ENCODE peak calls at places on chromosomes 1 and 21, in seven cellular contexts. N is dorsolateral prefrontal cortex, H is body of pancreas, O is suprapubic skin, U is fibroblast of the aortic adventitia, I is AG10803, V is nephron progenitor cell. R is an unnamed sample.

GRCh38 chr21:44977616-44978340 is 37.9 kb downstream of the SLX9 start:
- DNase-seq in N (no peak), H (no peak), O (no peak), U (no peak), I (no peak), V (no peak), R (no peak)

GRCh38 chr1:117658676-117659075 is 52.8 kb downstream of the TENT5C start:
- DNase-seq in N (no peak), H (no peak), O (no peak), U (no peak), I (no peak), V (no peak), R (no peak)

GRCh38 chr1:221074325-221074724 is 195.1 kb downstream of the HLX start:
- DNase-seq in N (no peak), H (no peak), O (no peak), U (no peak), I (peak), V (no peak), R (no peak)

GRCh38 chr1:31154000-31154631 is 85.6 kb downstream of the NKAIN1 start:
- DNase-seq in N (no peak), H (no peak), O (no peak), U (peak), I (no peak), V (no peak), R (no peak)

GRCh38 chr1:75791022-75791421 is 5.0 kb downstream of the RABGGTB start:
- DNase-seq in N (no peak), H (no peak), O (no peak), U (peak), I (no peak), V (no peak), R (no peak)

GRCh38 chr1:240801445-240801844 is 189.5 kb upstream of the GREM2 start:
- DNase-seq in N (no peak), H (peak), O (no peak), U (peak), I (peak), V (no peak), R (no peak)

GRCh38 chr21:46151989-46152938 is 3.1 kb downstream of the FTCD start:
- DNase-seq in N (no peak), H (peak), O (peak), U (no peak), I (no peak), V (no peak), R (no peak)

GRCh38 chr1:102434421-102434820 is 437.7 kb upstream of the OLFM3 start:
- DNase-seq in N (no peak), H (no peak), O (no peak), U (no peak), I (no peak), V (peak), R (peak)

GRCh38 chr1:27307851-27308598 is 13.9 kb upstream of the TMEM222 start:
- DNase-seq in N (no peak), H (no peak), O (no peak), U (no peak), I (no peak), V (no peak), R (no peak)

GRCh38 chr1:194295690-194296089 is 1109.3 kb upstream of the B3GALT2 start:
- DNase-seq in N (no peak), H (no peak), O (no peak), U (no peak), I (no peak), V (peak), R (peak)

GRCh38 chr1:20555025-20555757 is 2.8 kb downstream of the FAM43B start:
- DNase-seq in N (peak), H (no peak), O (no peak), U (peak), I (no peak), V (no peak), R (no peak)

GRCh38 chr21:39854572-39854971 is 12.7 kb upstream of the PCP4 start:
- DNase-seq in N (no peak), H (no peak), O (no peak), U (no peak), I (no peak), V (no peak), R (no peak)

GRCh38 chr21:15241997-15242767 is 177.4 kb upstream of the NRIP1 start:
- DNase-seq in N (no peak), H (no peak), O (no peak), U (no peak), I (no peak), V (no peak), R (no peak)

GRCh38 chr1:63322944-63323865 is 838 bp downstream of the FOXD3 start:
- DNase-seq in N (no peak), H (peak), O (peak), U (no peak), I (peak), V (peak), R (peak)

GRCh38 chr1:163361123-163361934 is 39.6 kb downstream of the NUF2 start:
- DNase-seq in N (no peak), H (no peak), O (no peak), U (peak), I (no peak), V (peak), R (no peak)

DNA sequence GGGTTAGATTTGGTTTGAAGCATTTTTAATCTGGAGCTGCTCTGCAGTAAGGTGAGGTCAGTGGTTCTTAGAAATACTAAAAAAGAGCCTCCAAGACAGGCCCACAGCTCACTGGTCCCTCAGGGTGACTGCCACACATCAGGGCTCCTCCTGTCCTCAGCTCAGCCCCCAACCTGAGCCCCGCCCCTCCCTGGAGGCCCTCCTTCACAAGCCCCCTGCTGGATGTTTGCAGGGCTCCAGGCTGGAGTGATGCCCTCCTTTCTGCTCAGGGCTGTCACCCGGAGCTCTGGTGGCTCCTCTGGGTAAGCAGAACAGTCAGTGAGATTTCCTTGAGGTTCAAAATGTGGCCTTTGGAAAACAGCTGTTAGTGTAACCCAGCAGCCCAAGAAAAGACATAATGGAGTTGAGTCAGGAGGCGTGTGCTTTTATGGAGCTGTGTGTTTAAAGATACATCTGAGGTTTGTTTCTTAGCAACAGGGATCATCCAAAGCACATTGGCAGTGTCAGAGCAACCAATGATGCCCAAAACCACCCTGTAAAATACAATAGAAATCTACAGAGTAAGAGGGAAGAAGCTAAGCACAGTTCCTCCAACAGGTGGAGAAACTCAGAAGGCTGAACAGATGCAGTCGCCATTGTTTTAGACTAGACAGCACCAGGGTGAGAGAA is 21.4 kb downstream of the STUM start:
- DNase-seq in N (no peak), H (no peak), O (peak), U (no peak), I (no peak), V (peak), R (peak)
- TF ChIP-seq CTCF in N (no peak), H (no peak), O (no peak), U (peak), I (no peak), V (peak), R (peak)

GRCh38 chr1:202888204-202888506 is 794 bp downstream of the RABIF start:
- DNase-seq in N (no peak), H (no peak), O (no peak), U (peak), I (peak), V (no peak), R (no peak)

GRCh38 chr1:202890392-202890791 is 1.4 kb upstream of the RABIF start:
- DNase-seq in N (no peak), H (no peak), O (no peak), U (no peak), I (peak), V (no peak), R (no peak)

GRCh38 chr1:202892501-202892900 is 3.6 kb upstream of the RABIF start:
- DNase-seq in N (no peak), H (no peak), O (no peak), U (no peak), I (no peak), V (no peak), R (no peak)

DNA sequence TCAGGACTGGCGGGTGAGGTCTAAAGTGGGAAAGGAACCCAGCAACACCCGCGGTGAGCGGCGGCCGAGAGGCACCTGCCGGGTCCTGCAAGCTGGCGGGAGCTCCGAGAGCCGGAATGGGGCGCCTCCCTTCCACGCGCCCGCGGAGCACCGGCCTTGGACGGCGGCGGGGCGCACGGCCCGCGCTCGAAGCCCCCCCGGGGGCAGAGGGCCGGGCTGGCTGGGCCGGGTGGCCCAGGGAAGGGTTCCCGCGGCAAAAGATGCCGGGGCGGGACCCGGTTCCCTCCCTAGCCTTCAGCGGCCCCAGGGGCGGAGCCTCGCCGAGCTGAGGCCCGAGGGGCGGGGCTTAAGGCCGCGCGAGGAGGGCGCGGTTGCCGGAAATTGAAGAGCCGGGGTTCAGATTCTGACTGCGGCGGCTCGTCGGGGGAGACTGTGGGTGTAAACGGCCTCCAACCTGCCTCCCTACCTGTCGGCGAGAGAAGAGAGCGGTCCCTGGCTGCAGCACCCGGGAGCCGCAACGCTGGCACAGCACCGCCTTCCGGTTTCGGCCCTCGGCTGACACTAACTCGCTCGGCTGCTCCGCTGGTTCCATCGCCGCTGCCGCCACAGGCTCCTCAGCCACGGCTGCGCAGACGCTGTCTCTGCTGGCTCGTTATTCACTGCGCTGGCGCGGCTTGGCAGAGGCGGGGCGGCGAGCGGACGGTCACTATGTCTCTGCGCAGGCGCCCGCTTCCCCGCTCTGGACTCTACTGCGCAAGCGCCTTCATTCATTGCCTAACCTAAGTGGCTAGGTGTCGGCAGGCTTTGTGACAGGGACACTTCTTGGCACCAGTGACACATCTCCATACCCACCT is at the start of gene RABIF:
- DNase-seq in N (peak), H (peak), O (peak), U (peak), I (peak), V (peak), R (peak)
- TF ChIP-seq CTCF in N (peak), H (peak), O (peak), U (peak), I (peak), V (no peak), R (peak)

GRCh38 chr1:230084408-230085177 is 17.6 kb downstream of the GALNT2 start:
- DNase-seq in N (peak), H (peak), O (no peak), U (peak), I (peak), V (no peak), R (peak)

GRCh38 chr1:230085178-230085515 is 18.1 kb downstream of the GALNT2 start:
- DNase-seq in N (no peak), H (no peak), O (no peak), U (no peak), I (no peak), V (no peak), R (no peak)

GRCh38 chr1:230086152-230086551 is 19.1 kb downstream of the GALNT2 start:
- DNase-seq in N (no peak), H (no peak), O (no peak), U (no peak), I (no peak), V (no peak), R (no peak)

GRCh38 chr1:230087722-230088115 is 20.7 kb downstream of the GALNT2 start:
- DNase-seq in N (no peak), H (no peak), O (no peak), U (no peak), I (no peak), V (no peak), R (no peak)

GRCh38 chr1:230087034-230087721 is 20.1 kb downstream of the GALNT2 start:
- DNase-seq in N (no peak), H (peak), O (no peak), U (no peak), I (no peak), V (no peak), R (peak)
- TF ChIP-seq CTCF in N (no peak), H (no peak), O (no peak), U (no peak), I (no peak), V (no peak), R (peak)

GRCh38 chr1:8864713-8865397 is 13.6 kb downstream of the ENO1 start:
- DNase-seq in N (no peak), H (no peak), O (no peak), U (no peak), I (no peak), V (no peak), R (no peak)

GRCh38 chr1:8863712-8864324 is 14.7 kb downstream of the ENO1 start:
- DNase-seq in N (no peak), H (no peak), O (no peak), U (no peak), I (no peak), V (no peak), R (no peak)

GRCh38 chr1:8863138-8863537 is 15.3 kb downstream of the ENO1 start:
- DNase-seq in N (no peak), H (no peak), O (no peak), U (no peak), I (no peak), V (no peak), R (no peak)

GRCh38 chr1:8860738-8861516 is 17.6 kb downstream of the ENO1 start:
- DNase-seq in N (no peak), H (no peak), O (no peak), U (no peak), I (no peak), V (no peak), R (no peak)

GRCh38 chr1:8862528-8862927 is 16.0 kb downstream of the ENO1 start:
- DNase-seq in N (no peak), H (no peak), O (no peak), U (no peak), I (no peak), V (peak), R (peak)
- TF ChIP-seq CTCF in N (peak), H (peak), O (no peak), U (peak), I (peak), V (peak), R (peak)

DNA sequence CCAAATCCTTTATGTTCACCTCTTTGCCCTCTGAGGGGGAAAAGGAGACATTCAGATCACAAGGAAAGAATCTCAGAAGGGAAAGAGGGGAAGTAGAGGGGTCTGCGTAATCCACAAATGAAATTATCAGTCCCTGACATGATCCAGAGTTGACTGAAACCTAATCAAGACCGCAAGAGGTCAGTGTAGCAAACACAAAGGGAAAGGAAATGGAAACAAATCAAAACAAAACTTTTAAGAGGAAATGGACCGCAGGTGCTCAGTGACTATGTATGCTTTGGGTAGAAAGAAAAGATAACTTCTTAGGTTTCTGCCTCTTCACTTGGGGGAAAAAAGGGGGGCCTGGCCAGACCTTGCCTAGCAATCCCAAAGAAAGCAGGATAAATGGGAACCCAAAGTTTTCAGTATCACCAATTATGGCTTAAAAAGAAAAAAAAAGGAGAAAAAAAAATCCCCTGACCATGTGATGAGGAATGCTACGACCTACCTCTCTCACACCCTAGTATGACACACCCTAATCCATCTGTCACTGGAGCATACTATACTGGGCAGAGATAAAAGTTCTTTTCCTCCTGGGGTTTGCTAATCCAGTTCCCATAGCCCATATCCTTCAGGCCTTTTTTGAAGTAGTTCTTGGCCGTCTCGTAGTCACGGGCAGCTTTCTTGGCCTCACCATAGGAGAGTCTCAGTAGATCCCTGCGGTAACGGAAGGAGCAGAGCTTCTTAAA is 16.9 kb downstream of the CHRNB2 start:
- DNase-seq in N (no peak), H (no peak), O (no peak), U (no peak), I (no peak), V (no peak), R (no peak)
- TF ChIP-seq CTCF in N (no peak), H (no peak), O (no peak), U (no peak), I (no peak), V (no peak), R (peak)